ENCODE peak calls at places on chromosomes 3 and 15, in eight cellular contexts. One of them, this sample, is unnamed.

GRCh38 chr15:79887517-79887916 is 9.3 kb downstream of the MTHFS start:
- DNase-seq in naive thymus-derived CD4-positive, alpha-beta T cell: no peak
- DNase-seq in skeletal muscle cell: no peak
- DNase-seq in CD8-positive, alpha-beta memory T cell: no peak
- DNase-seq in GM12865: no peak
- DNase-seq in neural progenitor cell: no peak
- DNase-seq in right atrium auricular region: no peak
- DNase-seq in DND-41: no peak
- DNase-seq in this sample: no peak

GRCh38 chr3:109072208-109072607 is 45.7 kb downstream of the MORC1 start:
- DNase-seq in naive thymus-derived CD4-positive, alpha-beta T cell: no peak
- DNase-seq in skeletal muscle cell: no peak
- DNase-seq in CD8-positive, alpha-beta memory T cell: no peak
- DNase-seq in GM12865: peak
- DNase-seq in neural progenitor cell: no peak
- DNase-seq in right atrium auricular region: no peak
- DNase-seq in DND-41: peak
- DNase-seq in this sample: no peak

GRCh38 chr15:64127521-64128275 is 23.8 kb upstream of the SNX22 start:
- DNase-seq in naive thymus-derived CD4-positive, alpha-beta T cell: no peak
- DNase-seq in skeletal muscle cell: no peak
- DNase-seq in CD8-positive, alpha-beta memory T cell: no peak
- DNase-seq in GM12865: no peak
- DNase-seq in neural progenitor cell: no peak
- DNase-seq in right atrium auricular region: no peak
- DNase-seq in DND-41: no peak
- DNase-seq in this sample: no peak

GRCh38 chr15:36029606-36030005 is 483.6 kb upstream of the DPH6 start:
- DNase-seq in naive thymus-derived CD4-positive, alpha-beta T cell: no peak
- DNase-seq in skeletal muscle cell: peak
- DNase-seq in CD8-positive, alpha-beta memory T cell: no peak
- DNase-seq in GM12865: no peak
- DNase-seq in neural progenitor cell: no peak
- DNase-seq in right atrium auricular region: no peak
- DNase-seq in DND-41: no peak
- DNase-seq in this sample: peak

GRCh38 chr15:63888823-63889222 is 55.1 kb upstream of the HERC1 start:
- DNase-seq in naive thymus-derived CD4-positive, alpha-beta T cell: no peak
- DNase-seq in skeletal muscle cell: no peak
- DNase-seq in CD8-positive, alpha-beta memory T cell: no peak
- DNase-seq in GM12865: no peak
- DNase-seq in neural progenitor cell: no peak
- DNase-seq in right atrium auricular region: no peak
- DNase-seq in DND-41: no peak
- DNase-seq in this sample: no peak

GRCh38 chr3:128572644-128573105 is 77.9 kb downstream of the RPN1 start:
- DNase-seq in naive thymus-derived CD4-positive, alpha-beta T cell: no peak
- DNase-seq in skeletal muscle cell: no peak
- DNase-seq in CD8-positive, alpha-beta memory T cell: no peak
- DNase-seq in GM12865: peak
- DNase-seq in neural progenitor cell: peak
- DNase-seq in right atrium auricular region: no peak
- DNase-seq in DND-41: peak
- DNase-seq in this sample: no peak

GRCh38 chr3:113537155-113537554 is 4.8 kb downstream of the SIDT1 start:
- DNase-seq in naive thymus-derived CD4-positive, alpha-beta T cell: no peak
- DNase-seq in skeletal muscle cell: no peak
- DNase-seq in CD8-positive, alpha-beta memory T cell: no peak
- DNase-seq in GM12865: no peak
- DNase-seq in neural progenitor cell: no peak
- DNase-seq in right atrium auricular region: no peak
- DNase-seq in DND-41: no peak
- DNase-seq in this sample: no peak

GRCh38 chr3:170052398-170052797 is 14.6 kb downstream of the GPR160 start:
- DNase-seq in naive thymus-derived CD4-positive, alpha-beta T cell: no peak
- DNase-seq in skeletal muscle cell: no peak
- DNase-seq in CD8-positive, alpha-beta memory T cell: no peak
- DNase-seq in GM12865: no peak
- DNase-seq in neural progenitor cell: no peak
- DNase-seq in right atrium auricular region: no peak
- DNase-seq in DND-41: no peak
- DNase-seq in this sample: no peak

GRCh38 chr15:101039461-101039860 is 120.3 kb downstream of the LRRK1 start:
- DNase-seq in naive thymus-derived CD4-positive, alpha-beta T cell: no peak
- DNase-seq in skeletal muscle cell: no peak
- DNase-seq in CD8-positive, alpha-beta memory T cell: no peak
- DNase-seq in GM12865: no peak
- DNase-seq in neural progenitor cell: no peak
- DNase-seq in right atrium auricular region: peak
- DNase-seq in DND-41: no peak
- DNase-seq in this sample: no peak

GRCh38 chr3:13019243-13019701 is 54.0 kb downstream of the IQSEC1 start:
- DNase-seq in naive thymus-derived CD4-positive, alpha-beta T cell: no peak
- DNase-seq in skeletal muscle cell: peak
- DNase-seq in CD8-positive, alpha-beta memory T cell: no peak
- DNase-seq in GM12865: no peak
- DNase-seq in neural progenitor cell: peak
- DNase-seq in right atrium auricular region: peak
- DNase-seq in DND-41: no peak
- DNase-seq in this sample: peak

GRCh38 chr3:121483290-121483689 is 62.5 kb downstream of the POLQ start:
- DNase-seq in naive thymus-derived CD4-positive, alpha-beta T cell: no peak
- DNase-seq in skeletal muscle cell: peak
- DNase-seq in CD8-positive, alpha-beta memory T cell: no peak
- DNase-seq in GM12865: no peak
- DNase-seq in neural progenitor cell: no peak
- DNase-seq in right atrium auricular region: no peak
- DNase-seq in DND-41: no peak
- DNase-seq in this sample: no peak

GRCh38 chr3:45665101-45665572 is 24.1 kb upstream of the SACM1L start:
- DNase-seq in naive thymus-derived CD4-positive, alpha-beta T cell: peak
- DNase-seq in skeletal muscle cell: no peak
- DNase-seq in CD8-positive, alpha-beta memory T cell: peak
- DNase-seq in GM12865: peak
- DNase-seq in neural progenitor cell: peak
- DNase-seq in right atrium auricular region: no peak
- DNase-seq in DND-41: peak
- DNase-seq in this sample: no peak

GRCh38 chr15:28098766-28099554 is at the start of gene OCA2:
- DNase-seq in naive thymus-derived CD4-positive, alpha-beta T cell: peak
- DNase-seq in skeletal muscle cell: no peak
- DNase-seq in CD8-positive, alpha-beta memory T cell: peak
- DNase-seq in GM12865: no peak
- DNase-seq in neural progenitor cell: peak
- DNase-seq in right atrium auricular region: no peak
- DNase-seq in DND-41: no peak
- DNase-seq in this sample: peak

GRCh38 chr15:100717596-100717995 is 115.2 kb downstream of the ASB7 start:
- DNase-seq in naive thymus-derived CD4-positive, alpha-beta T cell: no peak
- DNase-seq in skeletal muscle cell: no peak
- DNase-seq in CD8-positive, alpha-beta memory T cell: no peak
- DNase-seq in GM12865: no peak
- DNase-seq in neural progenitor cell: no peak
- DNase-seq in right atrium auricular region: peak
- DNase-seq in DND-41: no peak
- DNase-seq in this sample: no peak

GRCh38 chr15:41989573-41990242 is 17.4 kb upstream of the EHD4 start:
- DNase-seq in naive thymus-derived CD4-positive, alpha-beta T cell: peak
- DNase-seq in skeletal muscle cell: no peak
- DNase-seq in CD8-positive, alpha-beta memory T cell: peak
- DNase-seq in GM12865: peak
- DNase-seq in neural progenitor cell: peak
- DNase-seq in right atrium auricular region: peak
- DNase-seq in DND-41: peak
- DNase-seq in this sample: peak

GRCh38 chr3:186079925-186080324 is 29.0 kb downstream of the ETV5 start:
- DNase-seq in naive thymus-derived CD4-positive, alpha-beta T cell: no peak
- DNase-seq in skeletal muscle cell: no peak
- DNase-seq in CD8-positive, alpha-beta memory T cell: no peak
- DNase-seq in GM12865: no peak
- DNase-seq in neural progenitor cell: no peak
- DNase-seq in right atrium auricular region: no peak
- DNase-seq in DND-41: no peak
- DNase-seq in this sample: no peak

GRCh38 chr15:80419546-80419945 is 15.4 kb downstream of the ARNT2 start:
- DNase-seq in naive thymus-derived CD4-positive, alpha-beta T cell: no peak
- DNase-seq in skeletal muscle cell: no peak
- DNase-seq in CD8-positive, alpha-beta memory T cell: no peak
- DNase-seq in GM12865: peak
- DNase-seq in neural progenitor cell: no peak
- DNase-seq in right atrium auricular region: no peak
- DNase-seq in DND-41: no peak
- DNase-seq in this sample: no peak

GRCh38 chr3:179450901-179451334 is 352 bp downstream of the GNB4 start:
- DNase-seq in naive thymus-derived CD4-positive, alpha-beta T cell: no peak
- DNase-seq in skeletal muscle cell: no peak
- DNase-seq in CD8-positive, alpha-beta memory T cell: no peak
- DNase-seq in GM12865: no peak
- DNase-seq in neural progenitor cell: peak
- DNase-seq in right atrium auricular region: no peak
- DNase-seq in DND-41: peak
- DNase-seq in this sample: no peak

DNA sequence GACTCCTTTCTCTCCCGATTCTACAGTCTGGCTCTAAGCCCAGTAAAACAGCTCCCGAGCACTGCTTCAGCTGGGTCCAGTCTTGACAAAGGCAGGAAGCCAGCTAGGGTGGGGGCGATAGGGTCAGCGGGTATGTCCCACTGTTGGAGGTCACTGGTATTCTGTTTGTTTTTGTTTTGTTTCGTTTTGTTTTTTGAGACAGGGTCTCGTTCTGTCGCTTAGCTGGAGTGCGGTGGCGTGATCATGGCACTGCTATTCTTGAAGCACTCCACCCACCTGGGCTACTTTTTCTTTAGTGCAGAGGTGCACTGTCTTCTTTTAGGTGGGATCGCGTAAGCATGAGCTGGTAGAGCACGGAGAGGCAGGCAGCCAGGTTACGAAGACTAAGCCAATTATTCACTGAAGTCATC is 16.3 kb downstream of the GCSAM start:
- DNase-seq in naive thymus-derived CD4-positive, alpha-beta T cell: no peak
- DNase-seq in skeletal muscle cell: no peak
- DNase-seq in CD8-positive, alpha-beta memory T cell: no peak
- DNase-seq in GM12865: peak
- DNase-seq in neural progenitor cell: peak
- DNase-seq in right atrium auricular region: no peak
- DNase-seq in DND-41: no peak
- DNase-seq in this sample: no peak
- H3K4me3 ChIP-seq in naive thymus-derived CD4-positive, alpha-beta T cell: no peak
- H3K4me3 ChIP-seq in skeletal muscle cell: no peak
- H3K4me3 ChIP-seq in CD8-positive, alpha-beta memory T cell: no peak
- H3K4me3 ChIP-seq in GM12865: peak
- H3K4me3 ChIP-seq in neural progenitor cell: no peak
- H3K4me3 ChIP-seq in right atrium auricular region: no peak
- H3K4me3 ChIP-seq in DND-41: no peak
- H3K4me3 ChIP-seq in this sample: no peak

GRCh38 chr3:126357299-126358037 is at the start of gene KLF15:
- DNase-seq in naive thymus-derived CD4-positive, alpha-beta T cell: peak
- DNase-seq in skeletal muscle cell: peak
- DNase-seq in CD8-positive, alpha-beta memory T cell: peak
- DNase-seq in GM12865: peak
- DNase-seq in neural progenitor cell: peak
- DNase-seq in right atrium auricular region: peak
- DNase-seq in DND-41: no peak
- DNase-seq in this sample: peak
- H3K4me3 ChIP-seq in naive thymus-derived CD4-positive, alpha-beta T cell: peak
- H3K4me3 ChIP-seq in skeletal muscle cell: peak
- H3K4me3 ChIP-seq in CD8-positive, alpha-beta memory T cell: peak
- H3K4me3 ChIP-seq in GM12865: peak
- H3K4me3 ChIP-seq in neural progenitor cell: peak
- H3K4me3 ChIP-seq in right atrium auricular region: peak
- H3K4me3 ChIP-seq in DND-41: no peak
- H3K4me3 ChIP-seq in this sample: peak

GRCh38 chr3:67704322-67704721 is 49.9 kb upstream of the SUCLG2 start:
- DNase-seq in naive thymus-derived CD4-positive, alpha-beta T cell: no peak
- DNase-seq in skeletal muscle cell: no peak
- DNase-seq in CD8-positive, alpha-beta memory T cell: no peak
- DNase-seq in GM12865: peak
- DNase-seq in neural progenitor cell: no peak
- DNase-seq in right atrium auricular region: no peak
- DNase-seq in DND-41: no peak
- DNase-seq in this sample: no peak
- H3K4me3 ChIP-seq in naive thymus-derived CD4-positive, alpha-beta T cell: no peak
- H3K4me3 ChIP-seq in skeletal muscle cell: no peak
- H3K4me3 ChIP-seq in CD8-positive, alpha-beta memory T cell: no peak
- H3K4me3 ChIP-seq in GM12865: no peak
- H3K4me3 ChIP-seq in neural progenitor cell: no peak
- H3K4me3 ChIP-seq in right atrium auricular region: no peak
- H3K4me3 ChIP-seq in DND-41: no peak
- H3K4me3 ChIP-seq in this sample: no peak

GRCh38 chr3:150129181-150129580 is 158.5 kb upstream of the PFN2 start:
- DNase-seq in naive thymus-derived CD4-positive, alpha-beta T cell: no peak
- DNase-seq in skeletal muscle cell: peak
- DNase-seq in CD8-positive, alpha-beta memory T cell: no peak
- DNase-seq in GM12865: no peak
- DNase-seq in neural progenitor cell: no peak
- DNase-seq in right atrium auricular region: no peak
- DNase-seq in DND-41: no peak
- DNase-seq in this sample: no peak

GRCh38 chr3:150128126-150128525 is 157.4 kb upstream of the PFN2 start:
- DNase-seq in naive thymus-derived CD4-positive, alpha-beta T cell: no peak
- DNase-seq in skeletal muscle cell: no peak
- DNase-seq in CD8-positive, alpha-beta memory T cell: no peak
- DNase-seq in GM12865: no peak
- DNase-seq in neural progenitor cell: no peak
- DNase-seq in right atrium auricular region: no peak
- DNase-seq in DND-41: no peak
- DNase-seq in this sample: no peak

GRCh38 chr3:150133293-150133692 is 162.6 kb upstream of the PFN2 start:
- DNase-seq in naive thymus-derived CD4-positive, alpha-beta T cell: no peak
- DNase-seq in skeletal muscle cell: peak
- DNase-seq in CD8-positive, alpha-beta memory T cell: no peak
- DNase-seq in GM12865: no peak
- DNase-seq in neural progenitor cell: no peak
- DNase-seq in right atrium auricular region: no peak
- DNase-seq in DND-41: no peak
- DNase-seq in this sample: peak

GRCh38 chr3:150132101-150132749 is 161.5 kb upstream of the PFN2 start:
- DNase-seq in naive thymus-derived CD4-positive, alpha-beta T cell: no peak
- DNase-seq in skeletal muscle cell: no peak
- DNase-seq in CD8-positive, alpha-beta memory T cell: no peak
- DNase-seq in GM12865: peak
- DNase-seq in neural progenitor cell: no peak
- DNase-seq in right atrium auricular region: no peak
- DNase-seq in DND-41: no peak
- DNase-seq in this sample: no peak

DNA sequence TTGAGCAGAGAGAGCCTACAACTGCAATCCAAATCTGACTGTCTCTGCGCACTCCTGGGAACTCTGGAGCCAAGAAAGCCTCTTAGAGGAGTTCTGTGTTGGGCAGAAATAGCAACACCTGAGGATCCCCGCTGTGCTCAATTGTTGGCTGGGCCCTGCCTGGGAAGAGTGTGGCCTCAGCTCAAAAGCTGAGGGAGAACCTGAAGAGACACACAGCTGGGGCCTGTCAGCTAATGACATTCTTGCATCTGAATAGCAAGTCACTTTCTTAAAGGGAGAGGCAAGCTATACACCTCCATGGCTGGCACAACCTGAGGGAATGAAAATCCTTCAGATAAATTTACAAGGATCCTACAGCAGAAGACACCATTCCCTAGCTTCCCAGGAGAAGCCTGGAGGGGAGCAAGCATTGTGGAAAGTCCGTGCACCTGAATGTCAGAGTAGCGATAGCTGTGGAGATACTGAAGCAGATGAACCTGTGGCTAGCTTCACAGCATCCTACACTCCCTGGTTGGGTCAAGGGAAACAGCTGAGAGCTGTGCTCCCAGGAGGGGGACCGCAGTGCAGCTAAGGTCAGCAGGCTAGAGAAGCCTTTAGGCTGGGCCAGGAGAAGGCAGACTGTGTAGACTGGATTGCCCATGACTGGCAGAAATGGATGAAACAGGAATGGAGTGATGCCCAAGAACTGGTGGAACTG is 159.9 kb upstream of the PFN2 start:
- DNase-seq in naive thymus-derived CD4-positive, alpha-beta T cell: no peak
- DNase-seq in skeletal muscle cell: no peak
- DNase-seq in CD8-positive, alpha-beta memory T cell: no peak
- DNase-seq in GM12865: no peak
- DNase-seq in neural progenitor cell: peak
- DNase-seq in right atrium auricular region: no peak
- DNase-seq in DND-41: no peak
- DNase-seq in this sample: no peak
- H3K4me3 ChIP-seq in naive thymus-derived CD4-positive, alpha-beta T cell: no peak
- H3K4me3 ChIP-seq in skeletal muscle cell: no peak
- H3K4me3 ChIP-seq in CD8-positive, alpha-beta memory T cell: no peak
- H3K4me3 ChIP-seq in GM12865: no peak
- H3K4me3 ChIP-seq in neural progenitor cell: no peak
- H3K4me3 ChIP-seq in right atrium auricular region: no peak
- H3K4me3 ChIP-seq in DND-41: no peak
- H3K4me3 ChIP-seq in this sample: no peak

This sample was measured in foreskin fibroblast.